ENCODE peak calls at places on chromosomes 16 and 17, in five cellular contexts. One of them, this sample, is unnamed.

GRCh38 chr16:78742501-78743283 is 643.2 kb downstream of the WWOX start:
- DNase-seq in ACHN: no peak
- DNase-seq in ureter: no peak
- DNase-seq in EH: no peak
- DNase-seq in Jurkat, Clone E6-1: no peak
- DNase-seq in this sample: no peak

GRCh38 chr16:22232277-22233049 is 26.4 kb downstream of the EEF2K start:
- DNase-seq in ACHN: peak
- DNase-seq in ureter: peak
- DNase-seq in EH: peak
- DNase-seq in Jurkat, Clone E6-1: no peak
- DNase-seq in this sample: peak

GRCh38 chr16:86809458-86809955 is 231.2 kb downstream of the FOXL1 start:
- DNase-seq in ACHN: peak
- DNase-seq in ureter: no peak
- DNase-seq in EH: peak
- DNase-seq in Jurkat, Clone E6-1: no peak
- DNase-seq in this sample: peak

GRCh38 chr17:39596543-39597267 is 11.0 kb downstream of the NEUROD2 start:
- DNase-seq in ACHN: no peak
- DNase-seq in ureter: no peak
- DNase-seq in EH: no peak
- DNase-seq in Jurkat, Clone E6-1: no peak
- DNase-seq in this sample: no peak

GRCh38 chr17:20154601-20155000 is 145.4 kb downstream of the SPECC1 start:
- DNase-seq in ACHN: no peak
- DNase-seq in ureter: no peak
- DNase-seq in EH: no peak
- DNase-seq in Jurkat, Clone E6-1: no peak
- DNase-seq in this sample: no peak

GRCh38 chr16:72951916-72952315 is 96.0 kb downstream of the ZFHX3 start:
- DNase-seq in ACHN: no peak
- DNase-seq in ureter: no peak
- DNase-seq in EH: no peak
- DNase-seq in Jurkat, Clone E6-1: no peak
- DNase-seq in this sample: no peak

GRCh38 chr16:82715833-82716232 is 89.1 kb downstream of the CDH13 start:
- DNase-seq in ACHN: no peak
- DNase-seq in ureter: no peak
- DNase-seq in EH: peak
- DNase-seq in Jurkat, Clone E6-1: no peak
- DNase-seq in this sample: no peak

GRCh38 chr17:31678431-31678830 is 180.6 kb downstream of the COPRS start:
- DNase-seq in ACHN: no peak
- DNase-seq in ureter: no peak
- DNase-seq in EH: peak
- DNase-seq in Jurkat, Clone E6-1: no peak
- DNase-seq in this sample: peak

GRCh38 chr17:56185905-56186783 is 32.9 kb downstream of the ANKFN1 start:
- DNase-seq in ACHN: peak
- DNase-seq in ureter: no peak
- DNase-seq in EH: peak
- DNase-seq in Jurkat, Clone E6-1: no peak
- DNase-seq in this sample: peak

GRCh38 chr17:46782250-46782953 is 36.1 kb downstream of the WNT3 start:
- DNase-seq in ACHN: peak
- DNase-seq in ureter: no peak
- DNase-seq in EH: peak
- DNase-seq in Jurkat, Clone E6-1: no peak
- DNase-seq in this sample: no peak

GRCh38 chr17:17565471-17566365 is 25.8 kb downstream of the PEMT start:
- DNase-seq in ACHN: no peak
- DNase-seq in ureter: no peak
- DNase-seq in EH: peak
- DNase-seq in Jurkat, Clone E6-1: peak
- DNase-seq in this sample: peak

GRCh38 chr17:18960241-18960665 is 8.3 kb downstream of the SLC5A10 start:
- DNase-seq in ACHN: no peak
- DNase-seq in ureter: no peak
- DNase-seq in EH: no peak
- DNase-seq in Jurkat, Clone E6-1: no peak
- DNase-seq in this sample: no peak

GRCh38 chr17:16934133-16934795 is 37.7 kb downstream of the TNFRSF13B start:
- DNase-seq in ACHN: no peak
- DNase-seq in ureter: no peak
- DNase-seq in EH: no peak
- DNase-seq in Jurkat, Clone E6-1: no peak
- DNase-seq in this sample: no peak

GRCh38 chr17:78528541-78528940 is 48.7 kb downstream of the DNAH17 start:
- DNase-seq in ACHN: no peak
- DNase-seq in ureter: no peak
- DNase-seq in EH: no peak
- DNase-seq in Jurkat, Clone E6-1: peak
- DNase-seq in this sample: no peak

GRCh38 chr16:11546522-11547485 is 39.9 kb downstream of the LITAF start:
- DNase-seq in ACHN: no peak
- DNase-seq in ureter: no peak
- DNase-seq in EH: peak
- DNase-seq in Jurkat, Clone E6-1: no peak
- DNase-seq in this sample: peak

GRCh38 chr16:380837-381787 is 666 bp downstream of the PGAP6 start:
- DNase-seq in ACHN: peak
- DNase-seq in ureter: no peak
- DNase-seq in EH: peak
- DNase-seq in Jurkat, Clone E6-1: no peak
- DNase-seq in this sample: no peak

GRCh38 chr16:89409161-89409711 is 81.1 kb downstream of the ANKRD11 start:
- DNase-seq in ACHN: no peak
- DNase-seq in ureter: no peak
- DNase-seq in EH: peak
- DNase-seq in Jurkat, Clone E6-1: peak
- DNase-seq in this sample: peak

GRCh38 chr16:69596801-69597200 is 31.0 kb downstream of the NFAT5 start:
- DNase-seq in ACHN: no peak
- DNase-seq in ureter: no peak
- DNase-seq in EH: no peak
- DNase-seq in Jurkat, Clone E6-1: no peak
- DNase-seq in this sample: no peak

GRCh38 chr16:27721548-27722265 is 171.8 kb downstream of the KATNIP start:
- DNase-seq in ACHN: no peak
- DNase-seq in ureter: peak
- DNase-seq in EH: no peak
- DNase-seq in Jurkat, Clone E6-1: no peak
- DNase-seq in this sample: peak

This sample was measured in fibroblast of mammary gland.